ENCODE peak calls at places on chromosomes 6 and 20, in eight cellular contexts. B is spleen; A is pancreas; N is astrocyte; U is CD4-positive, alpha-beta T cell; L is AG04450; M is CD8-positive, alpha-beta memory T cell; V is trophoblast cell. J is an unnamed sample.

GRCh38 chr6:69835414-69836179 is 30.8 kb upstream of the COL19A1 start:
- DNase-seq in B (no peak), V (peak; percentile 79), L (peak; percentile 46), N (peak; percentile 47), A (no peak), M (no peak), U (no peak), J (no peak)

GRCh38 chr6:146315321-146316254 is 228.0 kb upstream of the RAB32 start:
- DNase-seq in U (no peak), A (no peak), V (no peak), N (peak; percentile 9), M (no peak), B (no peak), L (no peak), J (no peak)

GRCh38 chr6:92329416-92329815 is 1089.9 kb downstream of the EPHA7 start:
- DNase-seq in A (no peak), B (no peak), L (peak; percentile 4), M (no peak), V (peak; percentile 2), U (no peak), N (peak; percentile 54), J (no peak)

GRCh38 chr20:19735446-19735845 is 22.6 kb upstream of the RIN2 start:
- DNase-seq in M (no peak), U (no peak), L (no peak), B (no peak), V (peak; percentile 62), A (peak; percentile 38), N (peak; percentile 81), J (no peak)

GRCh38 chr20:37733416-37733815 is 39.6 kb downstream of the CTNNBL1 start:
- DNase-seq in U (no peak), M (no peak), N (no peak), L (no peak), B (no peak), V (no peak), A (no peak), J (no peak)

GRCh38 chr6:163745566-163746400 is 331.3 kb downstream of the QKI start:
- DNase-seq in U (no peak), V (peak; percentile 98), L (peak; percentile 47), B (no peak), M (no peak), A (no peak), N (peak; percentile 96), J (no peak)

GRCh38 chr6:141562181-141562800 is 570.4 kb upstream of the GJE1 start:
- DNase-seq in M (peak; percentile 48), U (no peak), V (peak; percentile 12), L (no peak), B (peak; percentile 74), A (no peak), N (no peak), J (no peak)

GRCh38 chr6:125066964-125067363 is 86.6 kb upstream of the TPD52L1 start:
- DNase-seq in L (no peak), N (peak; percentile 87), M (no peak), U (no peak), A (no peak), B (no peak), V (no peak), J (no peak)

GRCh38 chr6:168700880-168701279 is 259.9 kb downstream of the SMOC2 start:
- DNase-seq in B (no peak), V (no peak), M (no peak), L (no peak), A (no peak), N (no peak), U (no peak), J (no peak)

GRCh38 chr6:168698923-168699322 is 257.9 kb downstream of the SMOC2 start:
- DNase-seq in M (no peak), U (no peak), A (no peak), N (no peak), B (no peak), V (no peak), L (no peak), J (no peak)

GRCh38 chr6:168703970-168704369 is 263.0 kb downstream of the SMOC2 start:
- DNase-seq in N (no peak), L (no peak), B (no peak), V (no peak), A (no peak), U (no peak), M (no peak), J (no peak)

GRCh38 chr6:168695701-168696100 is 254.7 kb downstream of the SMOC2 start:
- DNase-seq in A (no peak), N (no peak), V (no peak), M (no peak), B (no peak), L (no peak), U (no peak), J (no peak)

DNA sequence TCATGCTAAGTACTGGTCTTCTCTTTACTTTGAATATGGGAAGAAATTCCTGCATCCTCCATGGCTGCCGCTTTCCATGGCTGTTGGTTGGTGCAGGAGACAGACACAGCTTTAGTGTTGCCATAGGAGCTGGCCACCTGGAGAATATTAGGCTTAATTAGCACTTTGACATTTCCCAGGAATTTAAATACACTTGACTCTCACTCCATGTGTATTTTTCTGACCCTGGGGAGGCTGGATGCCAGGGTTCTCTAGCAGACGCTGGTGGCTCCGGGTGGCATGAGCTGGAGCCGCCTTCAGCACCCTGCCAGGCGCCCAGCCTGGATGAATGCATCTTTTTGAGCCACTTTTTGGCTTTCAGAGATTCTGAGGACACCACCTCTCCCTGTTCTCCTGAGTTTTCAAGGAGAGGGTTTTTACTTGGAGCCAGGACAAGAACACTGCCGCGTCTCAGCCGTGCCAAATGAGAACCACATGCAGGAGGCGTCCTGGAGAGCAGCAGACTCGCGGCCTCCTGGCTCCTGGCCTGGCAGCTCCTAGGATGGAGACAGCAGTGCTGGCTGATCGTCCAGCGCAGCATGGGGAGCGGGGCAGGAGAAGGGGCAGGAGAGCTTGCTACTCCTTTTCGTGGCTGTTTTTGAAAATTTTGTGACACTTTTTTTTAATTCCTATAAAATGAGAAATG is 258.8 kb downstream of the SMOC2 start:
- DNase-seq in V (no peak), N (no peak), U (no peak), M (no peak), B (no peak), A (no peak), L (no peak), J (no peak)
- H3K9me3 ChIP-seq in V (peaks cover 3% of the 10 kb centered on the region), N (no peaks in the 10 kb centered on the region), U (no peaks in the 10 kb centered on the region), M (no peaks in the 10 kb centered on the region), B (peaks cover 3% of the 10 kb centered on the region), A (no peaks in the 10 kb centered on the region), L (peaks cover 64% of the 10 kb centered on the region), J (no peaks in the 10 kb centered on the region)

DNA sequence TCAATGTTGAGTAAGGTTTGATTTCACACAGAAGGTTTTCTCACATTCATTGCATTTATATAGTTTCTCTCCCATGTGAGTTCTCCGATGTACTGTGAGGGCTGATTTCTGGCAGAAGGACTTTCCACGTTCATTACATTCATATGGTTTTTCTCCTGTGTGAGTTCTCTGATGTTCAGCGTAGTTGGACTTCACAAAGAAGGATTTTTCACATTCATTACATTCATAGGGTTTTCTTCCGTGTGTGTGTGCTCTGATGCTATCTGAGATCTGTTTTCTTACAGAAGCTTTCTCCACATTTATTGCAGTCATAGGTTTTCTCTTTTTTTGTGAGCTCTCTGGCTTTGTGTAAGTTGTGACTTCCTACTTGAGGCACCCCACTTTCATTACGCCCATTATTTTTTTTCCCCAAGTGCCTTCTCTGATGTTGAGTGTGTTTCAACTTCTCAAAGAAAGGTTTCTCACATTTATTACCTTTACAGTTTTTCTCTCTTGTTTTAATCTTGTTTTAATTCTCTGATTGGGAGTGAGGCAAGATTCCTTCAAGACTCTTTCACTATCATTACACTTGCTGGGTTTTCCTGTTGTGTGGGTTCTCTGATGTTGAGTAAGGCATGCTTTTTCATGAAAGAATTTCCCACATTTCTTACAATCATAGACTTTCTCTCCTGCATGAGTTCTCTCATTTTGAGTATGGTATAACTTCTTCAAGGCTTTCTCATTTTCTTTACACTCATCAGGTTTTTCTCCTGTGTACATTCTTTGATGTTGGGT is 50.0 kb upstream of the ELMO2 start:
- DNase-seq in L (no peak), M (no peak), N (no peak), U (no peak), V (peak; percentile 2), A (no peak), B (no peak), J (no peak)
- H3K9me3 ChIP-seq in L (peaks cover 8% of the 10 kb centered on the region), M (no peaks in the 10 kb centered on the region), N (peaks cover 15% of the 10 kb centered on the region), U (peaks cover 27% of the 10 kb centered on the region), V (peaks cover 5% of the 10 kb centered on the region), A (no peaks in the 10 kb centered on the region), B (peaks cover 26% of the 10 kb centered on the region), J (peaks cover 11% of the 10 kb centered on the region)

GRCh38 chr6:331622-332521 is 39.6 kb downstream of the DUSP22 start:
- DNase-seq in N (no peak), L (no peak), U (no peak), V (no peak), A (no peak), B (peak; percentile 79), M (no peak), J (no peak)

GRCh38 chr6:328924-329323 is 36.6 kb downstream of the DUSP22 start:
- DNase-seq in U (no peak), A (no peak), V (no peak), N (no peak), L (no peak), M (no peak), B (no peak), J (no peak)

GRCh38 chr6:332671-333070 is 40.4 kb downstream of the DUSP22 start:
- DNase-seq in U (no peak), B (no peak), M (no peak), A (no peak), V (no peak), L (no peak), N (peak; percentile 70), J (no peak)

GRCh38 chr6:329888-330691 is 37.8 kb downstream of the DUSP22 start:
- DNase-seq in L (no peak), M (no peak), A (no peak), B (peak; percentile 78), N (no peak), V (no peak), U (no peak), J (no peak)

DNA sequence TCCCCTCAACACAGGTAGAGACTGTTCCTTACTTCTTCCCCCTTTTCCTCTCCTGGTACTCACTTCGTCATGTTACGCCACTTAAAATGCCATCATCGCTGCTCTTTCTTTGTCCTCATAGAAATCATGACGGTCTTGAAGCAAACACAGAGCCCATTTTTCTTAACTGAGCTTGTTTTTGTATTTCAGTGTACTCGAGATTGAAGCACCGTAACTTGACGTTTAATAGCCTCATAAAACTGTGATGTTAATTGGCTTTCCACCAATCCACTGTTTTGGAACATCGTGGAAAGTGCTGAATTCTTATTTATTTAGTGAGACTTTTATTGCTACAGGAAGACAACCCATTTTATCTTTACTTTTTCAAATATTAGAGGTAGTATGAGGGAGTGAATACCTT is 38.7 kb downstream of the DUSP22 start:
- DNase-seq in A (no peak), N (no peak), U (no peak), M (no peak), V (no peak), B (no peak), L (no peak), J (no peak)
- H3K9me3 ChIP-seq in A (no peaks in the 10 kb centered on the region), N (no peaks in the 10 kb centered on the region), U (no peaks in the 10 kb centered on the region), M (no peaks in the 10 kb centered on the region), V (peaks cover 27% of the 10 kb centered on the region), B (no peaks in the 10 kb centered on the region), L (peaks cover 39% of the 10 kb centered on the region), J (no peaks in the 10 kb centered on the region)

GRCh38 chr6:121630716-121631115 is 195.3 kb downstream of the GJA1 start:
- DNase-seq in L (no peak), M (no peak), B (no peak), A (no peak), N (no peak), V (no peak), U (no peak), J (no peak)

GRCh38 chr6:121639041-121639440 is 203.6 kb downstream of the GJA1 start:
- DNase-seq in B (no peak), A (no peak), U (no peak), M (no peak), N (peak; percentile 50), V (peak; percentile 86), L (no peak), J (no peak)

GRCh38 chr6:121635355-121635754 is 199.9 kb downstream of the GJA1 start:
- DNase-seq in N (no peak), B (no peak), V (no peak), A (no peak), M (no peak), L (no peak), U (no peak), J (no peak)

GRCh38 chr6:121627761-121628160 is 192.3 kb downstream of the GJA1 start:
- DNase-seq in A (no peak), V (no peak), B (no peak), N (no peak), U (no peak), L (no peak), M (no peak), J (no peak)

GRCh38 chr6:121633309-121633708 is 197.9 kb downstream of the GJA1 start:
- DNase-seq in M (no peak), A (no peak), L (no peak), V (no peak), B (no peak), N (no peak), U (no peak), J (no peak)
- H3K9me3 ChIP-seq in M (no peaks in the 10 kb centered on the region), A (no peaks in the 10 kb centered on the region), L (peaks cover 14% of the 10 kb centered on the region), V (no peaks in the 10 kb centered on the region), B (peaks cover 56% of the 10 kb centered on the region), N (peaks cover 13% of the 10 kb centered on the region), U (peaks cover 5% of the 10 kb centered on the region), J (no peaks in the 10 kb centered on the region)

J was measured in T-helper 17 cell.